ENCODE peak calls at places on chromosomes 1 and 21, in nine cellular contexts. N is pancreas; P is H9; Q is CD4-positive, alpha-beta T cell; X is neural progenitor cell; K is PC-9; R is right lobe of liver; M is stomach; W is GM23248. E is an unnamed sample. For H3K9me3, the result is how much of the 10 kb centered on the place peaks cover.

GRCh38 chr1:177824508-177824982 is 145.3 kb downstream of the SEC16B start:
- DNase-seq in N (no peak), P (no peak), Q (no peak), X (no peak), K (no peak), R (no peak), M (no peak), W (no peak), E (no peak)

GRCh38 chr1:230173176-230173575 is 106.1 kb downstream of the GALNT2 start:
- DNase-seq in N (no peak), P (peak), Q (no peak), X (no peak), K (no peak), R (no peak), M (peak), W (no peak), E (no peak)

GRCh38 chr1:234555390-234556112 is 54.4 kb downstream of the IRF2BP2 start:
- DNase-seq in N (no peak), P (no peak), Q (no peak), X (no peak), K (no peak), R (no peak), M (no peak), W (no peak), E (no peak)

GRCh38 chr1:183586897-183587296 is 3.4 kb downstream of the NCF2 start:
- DNase-seq in N (no peak), P (no peak), Q (no peak), X (no peak), K (no peak), R (no peak), M (no peak), W (no peak), E (no peak)

GRCh38 chr1:7921766-7922165 is 18.9 kb downstream of the TNFRSF9 start:
- DNase-seq in N (no peak), P (no peak), Q (no peak), X (no peak), K (no peak), R (no peak), M (no peak), W (no peak), E (peak)

GRCh38 chr1:111197598-111198289 is 2.7 kb downstream of the DENND2D start:
- DNase-seq in N (no peak), P (peak), Q (no peak), X (peak), K (no peak), R (no peak), M (no peak), W (peak), E (no peak)

GRCh38 chr1:7402548-7402850 is 368.6 kb upstream of the VAMP3 start:
- DNase-seq in N (no peak), P (no peak), Q (no peak), X (no peak), K (no peak), R (no peak), M (no peak), W (no peak), E (no peak)

GRCh38 chr1:3530931-3531818 is 76.7 kb downstream of the ARHGEF16 start:
- DNase-seq in N (peak), P (peak), Q (peak), X (peak), K (peak), R (peak), M (peak), W (peak), E (peak)

GRCh38 chr1:183630748-183631147 is 4.8 kb downstream of the ARPC5 start:
- DNase-seq in N (no peak), P (no peak), Q (no peak), X (no peak), K (no peak), R (no peak), M (no peak), W (peak), E (peak)

GRCh38 chr1:94592566-94592920 is 51.0 kb upstream of the F3 start:
- DNase-seq in N (no peak), P (no peak), Q (no peak), X (peak), K (no peak), R (no peak), M (no peak), W (no peak), E (no peak)

GRCh38 chr1:244732846-244733450 is 80.0 kb downstream of the DESI2 start:
- DNase-seq in N (no peak), P (no peak), Q (no peak), X (no peak), K (no peak), R (no peak), M (no peak), W (no peak), E (no peak)

GRCh38 chr1:47724427-47724999 is 272.7 kb downstream of the TRABD2B start:
- DNase-seq in N (no peak), P (no peak), Q (no peak), X (no peak), K (no peak), R (no peak), M (no peak), W (no peak), E (no peak)

GRCh38 chr1:40736085-40736531 is 44.6 kb downstream of the NFYC start:
- DNase-seq in N (no peak), P (no peak), Q (no peak), X (peak), K (no peak), R (no peak), M (no peak), W (peak), E (peak)

DNA sequence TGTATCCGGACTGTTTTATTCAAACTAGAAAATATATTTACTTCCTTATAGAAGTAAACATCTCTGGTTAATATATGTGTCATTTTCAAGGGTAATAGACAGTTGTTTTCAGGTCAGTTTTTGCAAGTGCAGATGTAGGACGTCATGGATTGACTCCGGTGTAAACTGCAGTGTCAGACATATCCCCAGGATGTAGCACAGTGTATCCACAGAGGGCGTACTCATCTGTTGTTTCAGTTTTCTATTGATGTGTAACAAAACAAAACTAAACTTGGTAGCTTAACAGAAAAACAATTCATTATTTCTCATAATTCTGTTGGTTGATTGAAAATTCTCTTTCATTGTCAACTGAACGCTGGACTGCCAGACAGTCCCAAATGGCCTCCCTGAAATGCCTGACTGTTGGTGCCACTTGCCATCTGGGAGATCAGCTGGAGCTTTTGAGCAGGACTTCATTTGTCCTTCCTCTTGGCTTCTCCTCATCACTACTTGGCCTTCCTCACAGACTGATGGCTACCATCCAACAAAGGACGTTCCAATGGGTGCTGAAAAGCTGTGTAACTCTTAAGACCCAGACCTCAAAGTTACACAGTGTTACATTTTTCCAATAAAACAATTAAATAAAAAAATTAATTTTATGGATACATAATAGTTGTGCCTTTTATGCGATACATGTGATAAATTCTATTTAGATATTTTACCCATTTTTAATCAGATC is 181.6 kb downstream of the NCAM2 start:
- DNase-seq in N (no peak), P (no peak), Q (no peak), X (no peak), K (no peak), R (no peak), M (no peak), W (no peak), E (no peak)
- H3K9me3 ChIP-seq in N (under half), P (under half), Q (under half), X (under half), K (under half), R (under half), M (under half), W (under half), E (under half)

GRCh38 chr21:44529503-44530125 is 10.4 kb downstream of the KRTAP10-1 start:
- DNase-seq in N (peak), P (peak), Q (no peak), X (no peak), K (no peak), R (no peak), M (no peak), W (no peak), E (no peak)

GRCh38 chr21:44527983-44528633 is 11.9 kb downstream of the KRTAP10-1 start:
- DNase-seq in N (peak), P (no peak), Q (no peak), X (no peak), K (no peak), R (no peak), M (no peak), W (no peak), E (no peak)

GRCh38 chr21:44529011-44529421 is 11.0 kb downstream of the KRTAP10-1 start:
- DNase-seq in N (peak), P (peak), Q (no peak), X (no peak), K (no peak), R (no peak), M (peak), W (no peak), E (no peak)

GRCh38 chr21:44527156-44527982 is 12.6 kb downstream of the KRTAP10-1 start:
- DNase-seq in N (peak), P (peak), Q (no peak), X (no peak), K (no peak), R (no peak), M (no peak), W (no peak), E (no peak)

GRCh38 chr21:44528634-44528995 is 11.4 kb downstream of the KRTAP10-1 start:
- DNase-seq in N (no peak), P (peak), Q (no peak), X (no peak), K (no peak), R (no peak), M (no peak), W (no peak), E (no peak)
- H3K9me3 ChIP-seq in N (under half), P (under half), Q (under half), X (under half), K (under half), R (under half), M (under half), W (under half), E (under half)

GRCh38 chr1:49626474-49626873 is 397.3 kb downstream of the AGBL4 start:
- DNase-seq in N (no peak), P (no peak), Q (no peak), X (no peak), K (no peak), R (no peak), M (no peak), W (no peak), E (no peak)

GRCh38 chr1:49627781-49628180 is 396.0 kb downstream of the AGBL4 start:
- DNase-seq in N (no peak), P (no peak), Q (no peak), X (no peak), K (no peak), R (no peak), M (no peak), W (no peak), E (no peak)

DNA sequence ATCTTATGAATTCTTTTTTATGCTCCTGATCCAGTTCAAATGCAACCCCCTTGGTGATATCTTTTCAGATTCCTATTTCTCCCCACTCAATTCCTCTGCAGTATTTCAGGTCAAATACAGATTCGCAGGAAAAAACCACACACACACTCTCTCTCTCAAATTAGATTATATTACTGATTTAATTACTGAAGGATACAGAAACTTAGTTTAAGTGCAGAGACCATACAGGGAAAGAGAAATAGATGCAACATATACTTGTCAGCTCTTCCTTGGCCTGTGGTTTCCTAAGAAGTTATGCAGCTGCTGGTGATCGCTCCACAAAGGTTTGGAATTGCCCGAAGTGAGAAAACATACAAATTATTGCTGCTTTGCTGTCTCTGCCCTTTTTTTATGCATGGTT is 400.9 kb downstream of the AGBL4 start:
- DNase-seq in N (no peak), P (no peak), Q (no peak), X (no peak), K (no peak), R (no peak), M (no peak), W (no peak), E (no peak)
- H3K9me3 ChIP-seq in N (under half), P (half or more), Q (under half), X (under half), K (under half), R (under half), M (under half), W (under half), E (under half)

GRCh38 chr1:30149226-30149625 is 574.2 kb downstream of the MATN1 start:
- DNase-seq in N (no peak), P (no peak), Q (no peak), X (no peak), K (no peak), R (no peak), M (no peak), W (no peak), E (no peak)
- H3K9me3 ChIP-seq in N (under half), P (under half), Q (under half), X (under half), K (under half), R (under half), M (under half), W (under half), E (under half)

GRCh38 chr21:18547347-18547746 is 143.8 kb upstream of the TMPRSS15 start:
- DNase-seq in N (no peak), P (no peak), Q (no peak), X (no peak), K (no peak), R (no peak), M (no peak), W (no peak), E (no peak)
- H3K9me3 ChIP-seq in N (under half), P (under half), Q (under half), X (under half), K (under half), R (under half), M (under half), W (under half), E (under half)

GRCh38 chr1:200610846-200611245 is 9.7 kb downstream of the KIF14 start:
- DNase-seq in N (no peak), P (no peak), Q (no peak), X (no peak), K (no peak), R (no peak), M (no peak), W (peak), E (peak)
- H3K9me3 ChIP-seq in N (under half), P (under half), Q (under half), X (under half), K (under half), R (under half), M (under half), W (under half), E (under half)

GRCh38 chr21:38229260-38229877 is 27.4 kb upstream of the KCNJ15 start:
- DNase-seq in N (no peak), P (no peak), Q (no peak), X (peak), K (no peak), R (no peak), M (no peak), W (no peak), E (no peak)

GRCh38 chr21:38227401-38227800 is 29.4 kb upstream of the KCNJ15 start:
- DNase-seq in N (no peak), P (no peak), Q (no peak), X (no peak), K (no peak), R (no peak), M (no peak), W (no peak), E (no peak)

GRCh38 chr21:38223893-38224540 is 32.8 kb upstream of the KCNJ15 start:
- DNase-seq in N (no peak), P (no peak), Q (no peak), X (peak), K (no peak), R (no peak), M (no peak), W (no peak), E (peak)

DNA sequence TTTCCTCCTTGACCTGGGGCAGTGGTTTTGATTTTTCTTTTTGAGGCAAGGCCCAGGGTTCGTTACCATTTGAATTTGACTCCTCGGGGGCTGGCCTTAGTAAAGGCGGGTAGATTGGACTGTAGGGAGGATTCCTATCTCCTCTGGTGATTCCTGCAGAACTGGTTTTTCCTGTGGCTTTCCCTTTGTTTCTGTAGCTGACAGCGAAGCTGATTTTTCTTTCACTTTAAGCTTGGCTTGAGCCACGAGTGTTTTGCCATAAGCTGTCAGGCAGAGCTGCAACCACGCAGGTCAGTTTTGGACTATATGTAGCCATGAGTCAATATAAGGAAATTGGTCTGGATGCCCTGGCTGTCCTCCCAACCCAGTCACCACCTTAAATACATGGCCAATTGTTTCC is 28.7 kb upstream of the KCNJ15 start:
- DNase-seq in N (no peak), P (peak), Q (no peak), X (no peak), K (no peak), R (no peak), M (no peak), W (no peak), E (no peak)
- H3K9me3 ChIP-seq in N (under half), P (half or more), Q (half or more), X (under half), K (under half), R (under half), M (half or more), W (under half), E (under half)

GRCh38 chr1:248696261-248696660 is 6.3 kb downstream of the OR14I1 start:
- DNase-seq in N (no peak), P (no peak), Q (no peak), X (no peak), K (peak), R (no peak), M (peak), W (peak), E (no peak)

GRCh38 chr1:248699099-248699498 is 3.5 kb downstream of the OR14I1 start:
- DNase-seq in N (no peak), P (no peak), Q (no peak), X (no peak), K (no peak), R (no peak), M (no peak), W (no peak), E (no peak)

GRCh38 chr1:248696775-248697174 is 5.8 kb downstream of the OR14I1 start:
- DNase-seq in N (no peak), P (no peak), Q (no peak), X (no peak), K (no peak), R (no peak), M (no peak), W (no peak), E (no peak)

GRCh38 chr1:248697907-248698306 is 4.7 kb downstream of the OR14I1 start:
- DNase-seq in N (no peak), P (no peak), Q (no peak), X (no peak), K (no peak), R (no peak), M (no peak), W (no peak), E (no peak)

DNA sequence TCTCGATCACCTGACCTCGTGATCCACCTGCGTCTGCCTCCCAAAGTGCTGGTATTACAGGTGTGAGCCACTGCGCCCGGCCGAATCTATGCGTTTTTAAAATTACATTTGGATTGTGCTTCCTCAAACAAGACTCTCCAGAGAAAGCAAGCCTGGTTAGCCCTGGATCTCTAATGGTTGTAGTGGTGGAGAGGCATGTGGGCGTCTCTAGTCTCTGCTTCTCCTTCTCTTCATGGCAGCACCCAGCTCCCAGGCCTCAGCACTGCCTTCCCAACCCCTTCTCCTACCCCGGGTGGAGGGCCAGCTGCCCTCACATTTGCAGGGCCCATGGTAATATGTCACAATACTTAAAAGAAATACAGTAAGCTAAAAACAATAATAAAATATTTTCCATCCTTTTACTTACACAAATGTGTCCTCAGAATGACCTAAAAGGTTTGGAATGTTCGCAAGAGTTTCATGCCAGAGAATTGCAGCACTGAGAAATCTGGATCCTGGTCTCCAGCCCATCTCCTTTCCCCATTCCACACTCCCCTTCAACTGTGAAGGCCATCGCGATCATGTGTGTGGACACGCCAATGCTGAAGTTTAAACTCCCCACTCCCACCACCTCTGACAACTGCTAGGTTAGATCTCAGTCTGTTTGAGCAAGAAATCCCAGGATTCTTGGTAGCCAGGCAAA is 7.0 kb downstream of the OR14I1 start:
- DNase-seq in N (no peak), P (no peak), Q (no peak), X (no peak), K (no peak), R (no peak), M (no peak), W (peak), E (no peak)
- H3K9me3 ChIP-seq in N (under half), P (half or more), Q (under half), X (under half), K (under half), R (under half), M (under half), W (under half), E (under half)

GRCh38 chr1:212432706-212433576 is at the start of gene NENF:
- DNase-seq in N (peak), P (peak), Q (peak), X (peak), K (peak), R (peak), M (peak), W (peak), E (peak)
- H3K9me3 ChIP-seq in N (under half), P (under half), Q (under half), X (under half), K (under half), R (under half), M (under half), W (under half), E (under half)

E was measured in fibroblast of lung.